ENCODE peak calls at places on chromosome 11, in seven cellular contexts. X is breast epithelium, R is suprapubic skin, N is stomach, E is transverse colon, W is esophagus muscularis mucosa, P is HCT116. G is an unnamed sample.

GRCh38 chr11:114291381-114291780 is 4.8 kb upstream of the NNMT start:
- DNase-seq in X (no peak), R (no peak), N (no peak), E (no peak), W (no peak), P (no peak), G (no peak)

GRCh38 chr11:118924591-118925585 is 838 bp downstream of the BCL9L start:
- DNase-seq in X (no peak), R (peak), N (peak), E (peak), W (no peak), P (no peak), G (peak)

GRCh38 chr11:125192194-125192593 is 27.6 kb downstream of the PKNOX2 start:
- DNase-seq in X (no peak), R (no peak), N (peak), E (no peak), W (no peak), P (no peak), G (no peak)

GRCh38 chr11:111765320-111765983 is 737 bp downstream of the PPP2R1B start:
- DNase-seq in X (no peak), R (no peak), N (no peak), E (no peak), W (no peak), P (no peak), G (no peak)

GRCh38 chr11:109794501-109794900 is 298.7 kb upstream of the ZC3H12C start:
- DNase-seq in X (no peak), R (no peak), N (no peak), E (no peak), W (no peak), P (no peak), G (no peak)

GRCh38 chr11:8015753-8016239 is 28.7 kb downstream of the EIF3F start:
- DNase-seq in X (no peak), R (no peak), N (no peak), E (no peak), W (peak), P (no peak), G (no peak)

GRCh38 chr11:132357811-132358572 is 987.6 kb downstream of the NTM start:
- DNase-seq in X (no peak), R (no peak), N (no peak), E (no peak), W (no peak), P (no peak), G (peak)

GRCh38 chr11:134398079-134398444 is 14.0 kb downstream of the B3GAT1 start:
- DNase-seq in X (no peak), R (no peak), N (peak), E (no peak), W (no peak), P (no peak), G (no peak)

GRCh38 chr11:114178656-114179055 is 117.5 kb upstream of the NNMT start:
- DNase-seq in X (no peak), R (no peak), N (no peak), E (no peak), W (no peak), P (no peak), G (no peak)

GRCh38 chr11:127939000-127939399 is 648.4 kb downstream of the ETS1 start:
- DNase-seq in X (no peak), R (no peak), N (no peak), E (no peak), W (no peak), P (no peak), G (no peak)

GRCh38 chr11:23123766-23124165 is 263.5 kb upstream of the CCDC179 start:
- DNase-seq in X (no peak), R (no peak), N (no peak), E (no peak), W (no peak), P (no peak), G (no peak)

GRCh38 chr11:120512727-120513435 is 1.3 kb downstream of the GRIK4 start:
- DNase-seq in X (no peak), R (no peak), N (peak), E (no peak), W (no peak), P (no peak), G (no peak)

DNA sequence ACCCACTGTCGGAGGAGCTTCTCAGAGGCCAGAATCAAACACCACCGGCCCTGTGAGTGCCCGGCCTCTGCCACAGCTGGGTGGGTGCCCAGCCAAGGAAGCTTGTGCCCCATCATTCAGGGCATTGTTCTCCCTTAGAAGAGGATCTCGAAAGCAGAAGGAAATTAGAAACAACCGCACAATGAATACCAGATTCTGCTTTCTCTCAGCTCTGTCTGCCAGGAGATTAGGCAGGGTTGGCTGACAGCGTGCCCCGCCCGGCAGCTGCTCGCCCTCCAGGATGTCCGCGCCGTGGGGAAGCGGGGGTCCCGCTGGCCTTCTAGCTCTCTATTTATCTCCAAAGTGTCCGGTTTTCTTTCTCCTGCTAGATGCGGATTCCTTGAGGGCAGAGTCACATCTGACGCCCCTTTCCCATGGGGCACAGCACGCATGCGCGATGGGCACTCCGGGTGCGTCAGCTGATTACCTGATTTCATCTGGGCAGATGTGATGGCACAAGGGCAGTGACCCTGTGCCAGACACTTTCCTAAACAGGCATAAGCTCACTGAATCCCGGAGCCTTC is 25.5 kb downstream of the SCGB1A1 start:
- DNase-seq in X (no peak), R (peak), N (peak), E (peak), W (no peak), P (no peak), G (peak)
- TF ChIP-seq POLR2A in X (no peak), R (peak), N (no peak), E (no peak), W (no peak), P (no peak), G (no peak)

GRCh38 chr11:92626624-92627023 is 342.8 kb upstream of the MTNR1B start:
- DNase-seq in X (no peak), R (no peak), N (no peak), E (no peak), W (no peak), P (no peak), G (no peak)

GRCh38 chr11:92627615-92628201 is 341.7 kb upstream of the MTNR1B start:
- DNase-seq in X (no peak), R (no peak), N (no peak), E (no peak), W (no peak), P (no peak), G (no peak)

GRCh38 chr11:92632510-92632909 is 336.9 kb upstream of the MTNR1B start:
- DNase-seq in X (no peak), R (no peak), N (no peak), E (no peak), W (peak), P (no peak), G (no peak)

GRCh38 chr11:92623055-92623454 is 346.4 kb upstream of the MTNR1B start:
- DNase-seq in X (no peak), R (no peak), N (no peak), E (no peak), W (no peak), P (no peak), G (no peak)

DNA sequence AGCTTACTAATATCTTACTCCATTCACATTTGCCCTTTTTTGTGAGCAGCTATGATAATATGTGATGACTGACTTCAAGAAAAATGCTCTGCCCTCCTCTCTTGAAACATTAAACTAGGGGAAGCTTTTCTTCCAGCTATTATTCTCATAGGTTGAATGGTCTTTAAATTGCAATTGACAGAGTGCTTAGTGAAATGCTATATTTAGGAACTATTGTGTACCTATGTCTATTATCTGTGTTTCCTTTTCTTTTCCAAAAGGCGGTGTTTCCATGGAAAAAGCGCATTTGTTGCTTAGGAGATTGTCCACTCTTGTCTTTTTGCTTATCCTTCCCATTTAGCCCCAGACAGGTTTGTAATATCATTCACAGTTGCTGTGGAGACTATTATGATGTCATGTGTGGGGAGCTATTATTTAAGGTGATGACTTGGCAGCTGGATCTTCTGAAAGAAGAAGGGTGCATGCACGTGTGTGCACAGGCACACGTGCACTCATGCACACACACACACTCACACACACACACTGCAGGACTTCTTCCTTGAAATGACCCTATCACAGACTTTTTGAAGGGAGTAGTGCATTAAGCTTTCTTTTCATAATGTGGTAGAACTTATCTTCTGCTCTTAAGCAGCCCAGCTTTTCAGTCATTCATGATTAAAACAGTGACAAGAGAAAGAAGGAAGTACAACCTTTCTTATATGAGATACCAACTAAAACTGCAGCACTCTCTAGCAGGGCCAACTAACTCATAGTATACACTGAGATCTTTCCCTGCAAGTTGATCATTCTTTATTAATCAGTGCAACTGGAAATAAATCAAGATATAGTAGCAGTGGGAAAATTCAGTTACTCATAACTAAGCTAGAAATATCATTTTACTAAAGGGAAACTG is 340.8 kb upstream of the MTNR1B start:
- DNase-seq in X (no peak), R (no peak), N (no peak), E (no peak), W (peak), P (no peak), G (no peak)
- TF ChIP-seq POLR2AphosphoS5 in X (no peak), R (no peak), N (no peak), E (no peak), W (no peak), P (no peak), G (no peak)

DNA sequence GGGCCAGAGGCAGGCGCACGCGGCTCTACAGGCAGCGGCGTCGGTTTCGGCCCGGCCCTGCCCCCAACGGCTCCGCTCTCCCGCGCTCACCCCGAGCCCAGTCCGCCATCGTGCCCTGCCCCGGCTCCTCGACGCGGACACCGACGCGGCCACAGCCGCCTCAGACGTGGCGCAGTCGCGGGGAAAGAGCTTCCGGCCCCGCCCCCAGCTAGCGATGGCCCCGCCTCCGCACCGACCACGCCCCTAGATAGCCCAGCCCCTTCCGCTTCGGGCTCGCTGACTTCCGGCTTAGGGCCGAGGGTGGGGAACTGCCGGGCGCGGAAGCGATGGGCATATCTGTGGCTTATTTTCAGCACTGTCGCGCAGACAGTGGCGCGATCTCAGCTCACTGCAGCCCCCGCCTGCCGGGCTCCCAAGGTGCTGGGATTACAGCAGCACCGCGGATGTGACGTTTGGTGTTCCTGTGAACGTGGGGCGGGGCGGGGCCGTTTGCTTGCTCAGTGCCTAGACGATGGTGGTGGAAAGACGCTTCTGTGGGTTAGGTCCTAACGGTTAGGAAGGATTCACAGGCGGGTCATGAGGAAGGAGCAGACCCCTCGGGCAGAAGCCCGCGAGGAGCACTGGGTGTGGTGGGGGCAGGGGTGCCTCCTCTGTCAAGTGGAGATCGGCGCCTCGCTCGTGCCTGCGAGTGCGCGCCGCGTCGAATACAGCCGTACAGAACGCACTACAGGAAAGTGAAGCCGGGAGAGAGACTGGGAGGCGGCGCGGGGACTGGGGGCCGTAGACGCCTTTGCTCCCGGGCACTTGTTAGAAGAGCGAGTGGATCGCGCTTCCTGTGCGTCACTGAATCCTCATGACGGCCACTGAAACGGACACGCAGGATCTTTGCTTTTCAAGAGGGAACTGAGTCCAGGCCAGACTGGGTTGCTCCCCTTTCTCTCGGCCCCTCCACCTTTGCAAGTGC is at the start of the genes BET1L and RIC8A:
- DNase-seq in X (peak), R (peak), N (peak), E (peak), W (peak), P (peak), G (peak)
- TF ChIP-seq POLR2A in X (peak), R (peak), N (no peak), E (peak), W (peak), P (peak), G (peak)

GRCh38 chr11:34671117-34671516 is 50.2 kb downstream of the EHF start:
- DNase-seq in X (no peak), R (no peak), N (no peak), E (no peak), W (no peak), P (no peak), G (no peak)

GRCh38 chr11:34668583-34669053 is 47.7 kb downstream of the EHF start:
- DNase-seq in X (no peak), R (no peak), N (no peak), E (no peak), W (no peak), P (no peak), G (no peak)

GRCh38 chr11:34665077-34665835 is 44.4 kb downstream of the EHF start:
- DNase-seq in X (no peak), R (no peak), N (no peak), E (no peak), W (no peak), P (no peak), G (no peak)

GRCh38 chr11:34669458-34669857 is 48.6 kb downstream of the EHF start:
- DNase-seq in X (no peak), R (no peak), N (no peak), E (no peak), W (no peak), P (no peak), G (no peak)

DNA sequence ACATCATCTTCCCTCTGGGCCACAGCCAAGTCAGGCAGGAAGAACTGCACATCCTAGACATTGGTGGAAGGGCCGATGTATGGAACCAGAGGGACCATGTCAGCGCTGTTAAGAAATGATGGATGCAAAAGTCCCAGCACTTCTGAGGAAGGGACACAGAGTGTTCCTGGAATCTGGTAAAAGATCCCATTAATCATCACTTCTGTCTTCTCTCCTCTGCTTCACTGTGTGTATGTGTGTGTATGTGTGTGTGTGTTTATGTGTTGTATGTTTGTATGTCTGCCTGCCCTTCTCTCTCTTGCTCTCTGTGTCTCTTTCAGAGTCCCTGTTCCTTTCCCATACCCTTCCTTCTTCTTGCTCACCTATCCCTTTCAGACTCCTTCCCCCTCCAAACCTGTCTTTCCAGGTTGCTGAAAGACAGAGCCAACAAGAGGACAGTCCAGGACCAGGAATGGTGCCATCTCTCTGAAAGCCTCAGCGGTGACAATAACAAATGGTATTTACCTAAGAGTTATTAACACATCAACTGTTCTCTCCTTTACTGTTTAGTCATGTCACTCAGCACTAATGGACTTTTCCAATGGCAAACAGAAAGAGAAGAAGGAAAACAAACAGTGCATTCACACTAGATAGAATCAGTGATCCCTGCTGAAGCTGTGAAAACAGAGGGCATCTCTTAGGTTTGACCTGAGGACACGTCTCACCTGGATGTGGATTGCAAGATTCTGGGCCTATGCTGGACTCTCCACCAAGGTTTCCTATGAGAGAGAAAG is 47.1 kb downstream of the EHF start:
- DNase-seq in X (peak), R (no peak), N (no peak), E (no peak), W (no peak), P (no peak), G (no peak)
- TF ChIP-seq POLR2AphosphoS5 in X (no peak), R (no peak), N (no peak), E (no peak), W (no peak), P (no peak), G (no peak)

GRCh38 chr11:31821779-31822574 is 10.9 kb upstream of the PAX6 start:
- DNase-seq in X (no peak), R (no peak), N (no peak), E (no peak), W (no peak), P (no peak), G (no peak)

GRCh38 chr11:31821235-31821764 is 10.2 kb upstream of the PAX6 start:
- DNase-seq in X (no peak), R (no peak), N (no peak), E (no peak), W (no peak), P (no peak), G (no peak)

GRCh38 chr11:31823372-31824371 is 12.6 kb upstream of the PAX6 start:
- DNase-seq in X (no peak), R (no peak), N (no peak), E (no peak), W (peak), P (no peak), G (no peak)

GRCh38 chr11:31824791-31825452 is 13.8 kb upstream of the PAX6 start:
- DNase-seq in X (no peak), R (no peak), N (no peak), E (no peak), W (peak), P (no peak), G (no peak)

GRCh38 chr11:31822604-31823371 is 11.7 kb upstream of the PAX6 start:
- DNase-seq in X (no peak), R (no peak), N (no peak), E (no peak), W (peak), P (no peak), G (no peak)
- TF ChIP-seq POLR2A in X (no peak), R (no peak), N (no peak), E (no peak), W (no peak), P (no peak), G (no peak)

DNA sequence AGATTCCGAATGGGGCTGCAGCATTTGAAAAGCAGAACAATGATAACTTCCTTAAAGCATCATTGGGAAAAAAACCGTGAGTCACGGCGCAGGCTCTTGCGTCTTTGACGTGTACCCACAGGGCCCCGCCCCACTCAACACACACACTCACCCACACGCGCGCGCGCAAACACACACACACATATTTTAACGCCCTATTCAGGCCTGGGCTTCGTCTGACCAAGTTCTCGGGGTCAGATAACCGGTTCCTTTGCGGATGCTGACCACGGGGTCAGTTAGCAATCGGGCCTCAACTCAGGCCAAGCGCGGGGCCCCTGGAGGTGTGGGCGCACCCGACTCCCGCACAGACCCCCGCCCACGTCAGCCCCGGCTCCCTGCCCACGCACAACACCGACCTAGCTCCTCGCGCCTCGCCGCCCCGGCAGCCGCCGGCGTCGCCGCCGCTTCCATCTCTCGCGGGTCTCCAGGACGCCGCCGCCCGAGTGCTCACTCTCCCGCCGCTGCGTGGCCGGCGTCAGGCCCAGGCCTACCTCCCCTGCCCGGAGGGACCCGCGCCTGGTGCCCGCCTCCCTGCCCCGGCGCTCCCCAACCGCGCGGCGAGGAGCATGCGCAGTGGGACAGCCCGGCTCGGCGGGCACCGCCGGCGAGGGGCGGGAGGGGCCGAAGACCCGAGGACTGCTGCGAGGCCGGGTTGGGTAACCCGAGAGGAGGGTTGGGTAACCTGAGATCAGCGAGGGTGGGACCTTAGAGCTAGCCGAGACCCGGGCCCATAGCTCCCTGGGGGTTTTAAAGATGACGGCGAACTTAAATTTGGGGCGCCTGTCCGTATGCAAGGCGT is at the start of gene SLC36A4:
- DNase-seq in X (peak), R (peak), N (peak), E (peak), W (peak), P (peak), G (peak)
- TF ChIP-seq POLR2AphosphoS5 in X (peak), R (no peak), N (peak), E (peak), W (peak), P (peak), G (peak)

GRCh38 chr11:65962136-65962564 is 616 bp downstream of the SART1 start:
- DNase-seq in X (no peak), R (no peak), N (no peak), E (no peak), W (no peak), P (no peak), G (no peak)

GRCh38 chr11:65958774-65959420 is 2.6 kb upstream of the SART1 start:
- DNase-seq in X (no peak), R (no peak), N (no peak), E (no peak), W (no peak), P (no peak), G (no peak)

GRCh38 chr11:65958306-65958705 is 3.2 kb upstream of the SART1 start:
- DNase-seq in X (no peak), R (no peak), N (no peak), E (no peak), W (no peak), P (no peak), G (no peak)

GRCh38 chr11:65960824-65961266 is 689 bp upstream of the SART1 start:
- DNase-seq in X (no peak), R (no peak), N (no peak), E (no peak), W (no peak), P (no peak), G (no peak)

GRCh38 chr11:65961267-65962135 is at the start of gene SART1:
- DNase-seq in X (peak), R (peak), N (peak), E (peak), W (peak), P (peak), G (peak)
- TF ChIP-seq POLR2A in X (peak), R (peak), N (no peak), E (peak), W (peak), P (peak), G (peak)

GRCh38 chr11:45180888-45181594 is 34.6 kb downstream of the PRDM11 start:
- DNase-seq in X (peak), R (no peak), N (peak), E (peak), W (no peak), P (peak), G (no peak)
- TF ChIP-seq POLR2AphosphoS5 in X (no peak), R (no peak), N (peak), E (peak), W (peak), P (peak), G (no peak)